ENCODE peak calls at places on chromosomes 13 and 19, in five cellular contexts. One of them, this sample, is unnamed.

GRCh38 chr13:111326981-111327642 is 6.7 kb downstream of the TEX29 start:
- DNase-seq in HCT116: no peak
- DNase-seq in neural progenitor cell: no peak
- DNase-seq in left lung: no peak
- DNase-seq in cardiac fibroblast: no peak
- DNase-seq in this sample: no peak

GRCh38 chr19:43628646-43629326 is 9.4 kb upstream of the ZNF428 start:
- DNase-seq in HCT116: no peak
- DNase-seq in cardiac fibroblast: no peak
- DNase-seq in neural progenitor cell: no peak
- DNase-seq in left lung: no peak
- DNase-seq in this sample: no peak

GRCh38 chr19:6551607-6552450 is 21.0 kb downstream of the TNFSF9 start:
- DNase-seq in left lung: no peak
- DNase-seq in HCT116: no peak
- DNase-seq in neural progenitor cell: peak
- DNase-seq in cardiac fibroblast: peak
- DNase-seq in this sample: no peak

GRCh38 chr19:35797663-35798062 is 15.0 kb downstream of the PRODH2 start:
- DNase-seq in left lung: no peak
- DNase-seq in neural progenitor cell: peak
- DNase-seq in cardiac fibroblast: no peak
- DNase-seq in HCT116: no peak
- DNase-seq in this sample: no peak

GRCh38 chr19:43618921-43619261 is 538 bp downstream of the ZNF428 start:
- DNase-seq in HCT116: no peak
- DNase-seq in neural progenitor cell: no peak
- DNase-seq in cardiac fibroblast: no peak
- DNase-seq in left lung: no peak
- DNase-seq in this sample: no peak

GRCh38 chr13:75645141-75645540 is 9.0 kb downstream of the LMO7 start:
- DNase-seq in HCT116: no peak
- DNase-seq in cardiac fibroblast: no peak
- DNase-seq in left lung: no peak
- DNase-seq in neural progenitor cell: no peak
- DNase-seq in this sample: no peak

GRCh38 chr13:22073718-22074117 is 402.8 kb downstream of the FGF9 start:
- DNase-seq in left lung: no peak
- DNase-seq in cardiac fibroblast: no peak
- DNase-seq in HCT116: no peak
- DNase-seq in neural progenitor cell: no peak
- DNase-seq in this sample: no peak

GRCh38 chr19:58098682-58098998 is 609 bp upstream of the ZSCAN18 start:
- DNase-seq in HCT116: no peak
- DNase-seq in left lung: no peak
- DNase-seq in neural progenitor cell: no peak
- DNase-seq in cardiac fibroblast: no peak
- DNase-seq in this sample: no peak

GRCh38 chr13:35888327-35888940 is 242.7 kb downstream of the DCLK1 start:
- DNase-seq in neural progenitor cell: no peak
- DNase-seq in HCT116: no peak
- DNase-seq in left lung: no peak
- DNase-seq in cardiac fibroblast: no peak
- DNase-seq in this sample: no peak

GRCh38 chr13:94656766-94657165 is 55.1 kb downstream of the GPR180 start:
- DNase-seq in HCT116: no peak
- DNase-seq in neural progenitor cell: no peak
- DNase-seq in left lung: no peak
- DNase-seq in cardiac fibroblast: peak
- DNase-seq in this sample: no peak
- TF ChIP-seq CTCF in HCT116: no peak
- TF ChIP-seq CTCF in neural progenitor cell: no peak
- TF ChIP-seq CTCF in left lung: no peak
- TF ChIP-seq CTCF in cardiac fibroblast: peak
- TF ChIP-seq CTCF in this sample: no peak

GRCh38 chr19:48895226-48895625 is 3.3 kb downstream of the TULP2 start:
- DNase-seq in left lung: no peak
- DNase-seq in neural progenitor cell: no peak
- DNase-seq in HCT116: no peak
- DNase-seq in cardiac fibroblast: no peak
- DNase-seq in this sample: no peak

GRCh38 chr19:48896191-48896720 is 2.3 kb downstream of the TULP2 start:
- DNase-seq in left lung: peak
- DNase-seq in cardiac fibroblast: no peak
- DNase-seq in neural progenitor cell: peak
- DNase-seq in HCT116: no peak
- DNase-seq in this sample: no peak

GRCh38 chr19:48900477-48901452 is 653 bp downstream of the NUCB1 start:
- DNase-seq in HCT116: no peak
- DNase-seq in left lung: no peak
- DNase-seq in cardiac fibroblast: peak
- DNase-seq in neural progenitor cell: no peak
- DNase-seq in this sample: no peak

GRCh38 chr19:48897181-48897580 is 1.4 kb downstream of the TULP2 start:
- DNase-seq in left lung: no peak
- DNase-seq in HCT116: no peak
- DNase-seq in neural progenitor cell: no peak
- DNase-seq in cardiac fibroblast: no peak
- DNase-seq in this sample: no peak

GRCh38 chr19:48899781-48900476 is at the start of gene NUCB1:
- DNase-seq in HCT116: peak
- DNase-seq in neural progenitor cell: peak
- DNase-seq in cardiac fibroblast: peak
- DNase-seq in left lung: peak
- DNase-seq in this sample: peak
- TF ChIP-seq CTCF in HCT116: no peak
- TF ChIP-seq CTCF in neural progenitor cell: peak
- TF ChIP-seq CTCF in cardiac fibroblast: peak
- TF ChIP-seq CTCF in left lung: peak
- TF ChIP-seq CTCF in this sample: no peak

GRCh38 chr19:489418-490196 is 6.7 kb upstream of the MADCAM1 start:
- DNase-seq in neural progenitor cell: peak
- DNase-seq in left lung: no peak
- DNase-seq in HCT116: no peak
- DNase-seq in cardiac fibroblast: peak
- DNase-seq in this sample: no peak
- TF ChIP-seq CTCF in neural progenitor cell: no peak
- TF ChIP-seq CTCF in left lung: no peak
- TF ChIP-seq CTCF in HCT116: no peak
- TF ChIP-seq CTCF in cardiac fibroblast: no peak
- TF ChIP-seq CTCF in this sample: no peak

DNA sequence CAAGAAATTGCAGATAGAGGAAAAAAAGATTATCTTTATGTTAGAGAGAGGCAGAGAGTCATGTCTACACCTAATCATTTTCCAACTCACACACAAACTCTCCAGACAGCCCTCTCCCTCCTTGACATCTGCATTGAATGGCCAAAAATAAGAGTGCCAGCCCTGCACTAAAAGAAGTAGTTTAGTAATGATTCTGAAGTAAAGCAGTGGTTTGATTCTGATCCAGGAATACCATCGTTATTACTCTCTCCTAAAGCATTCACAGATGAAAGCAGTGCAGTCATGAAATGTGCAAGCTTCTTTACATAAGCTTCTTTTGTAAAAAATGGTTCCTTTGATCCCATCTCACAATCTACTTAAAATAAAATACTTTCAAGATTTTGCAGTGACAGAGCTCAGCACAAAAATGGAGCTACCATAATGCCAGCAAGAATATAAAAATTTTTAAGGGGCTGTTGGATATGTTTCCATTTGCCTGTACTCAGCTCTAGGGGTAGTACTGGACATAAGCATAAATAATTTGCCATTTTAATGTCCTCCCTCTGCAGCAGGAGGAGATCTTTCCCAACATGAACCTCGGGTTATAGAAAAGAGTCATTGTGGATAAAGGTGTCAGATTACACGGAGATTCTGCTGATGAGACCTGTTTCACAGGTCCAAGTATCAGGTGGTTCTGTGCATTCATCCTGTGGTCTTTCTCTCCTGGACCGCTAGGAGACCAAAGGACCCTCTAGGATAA is 406.3 kb downstream of the DCT start:
- DNase-seq in neural progenitor cell: no peak
- DNase-seq in left lung: no peak
- DNase-seq in HCT116: no peak
- DNase-seq in cardiac fibroblast: peak
- DNase-seq in this sample: no peak
- TF ChIP-seq CTCF in neural progenitor cell: no peak
- TF ChIP-seq CTCF in left lung: no peak
- TF ChIP-seq CTCF in HCT116: no peak
- TF ChIP-seq CTCF in cardiac fibroblast: no peak
- TF ChIP-seq CTCF in this sample: no peak